ENCODE peak calls at places on chromosomes 7 and 10, in four cellular contexts. T, S, J and H are unnamed samples.

GRCh38 chr10:18651324-18652007 is at the start of gene NSUN6:
- DNase-seq in T (peak; percentile 85), S (peak; percentile 93), J (peak; percentile 93), H (peak; percentile 91)

GRCh38 chr10:16816142-16816541 is 1.1 kb downstream of the RSU1 start:
- DNase-seq in T (no peak), S (no peak), J (no peak), H (peak; percentile 12)

GRCh38 chr10:49347342-49347741 is 48.4 kb downstream of the C10orf71 start:
- DNase-seq in T (no peak), S (no peak), J (no peak), H (no peak)

GRCh38 chr10:97140284-97140846 is 45.4 kb downstream of the SLIT1 start:
- DNase-seq in T (no peak), S (no peak), J (no peak), H (peak; percentile 11)

GRCh38 chr7:93622036-93622714 is 47.7 kb upstream of the CALCR start:
- DNase-seq in T (peak; percentile 8), S (peak; percentile 35), J (no peak), H (peak; percentile 81)

GRCh38 chr7:57202274-57202673 is 70.0 kb upstream of the ZNF479 start:
- DNase-seq in T (no peak), S (no peak), J (no peak), H (no peak)

GRCh38 chr10:6070647-6071046 is 8.5 kb upstream of the IL2RA start:
- DNase-seq in T (no peak), S (no peak), J (no peak), H (no peak)

GRCh38 chr10:110432814-110433565 is 64.7 kb upstream of the DUSP5 start:
- DNase-seq in T (no peak), S (no peak), J (no peak), H (no peak)

GRCh38 chr10:125148021-125148439 is 12.3 kb downstream of the CTBP2 start:
- DNase-seq in T (no peak), S (peak; percentile 23), J (no peak), H (no peak)

GRCh38 chr10:4260483-4260882 is 475.5 kb upstream of the KLF6 start:
- DNase-seq in T (peak; percentile 82), S (no peak), J (no peak), H (no peak)

GRCh38 chr10:102642553-102643345 is 1.5 kb upstream of the TRIM8 start:
- DNase-seq in T (peak; percentile 56), S (no peak), J (peak; percentile 63), H (no peak)

GRCh38 chr7:39603931-39604330 is 19.4 kb upstream of the RALA start:
- DNase-seq in T (no peak), S (no peak), J (no peak), H (no peak)

GRCh38 chr7:116164552-116164951 is 45.8 kb upstream of the TES start:
- DNase-seq in T (peak; percentile 68), S (no peak), J (no peak), H (no peak)

GRCh38 chr10:10872035-10872673 is 145.5 kb upstream of the CELF2 start:
- DNase-seq in T (peak; percentile 96), S (no peak), J (no peak), H (peak; percentile 96)

GRCh38 chr10:62584726-62585125 is 210.6 kb downstream of the ZNF365 start:
- DNase-seq in T (peak; percentile 73), S (no peak), J (no peak), H (no peak)

GRCh38 chr7:27482219-27482618 is 180.5 kb downstream of the HIBADH start:
- DNase-seq in T (no peak), S (no peak), J (no peak), H (peak; percentile 16)

GRCh38 chr7:16712916-16713315 is 40.6 kb upstream of the TSPAN13 start:
- DNase-seq in T (peak; percentile 67), S (no peak), J (no peak), H (no peak)

GRCh38 chr7:99027841-99028240 is 116.1 kb downstream of the SMURF1 start:
- DNase-seq in T (no peak), S (no peak), J (no peak), H (no peak)

GRCh38 chr10:530717-531116 is 158.8 kb downstream of the DIP2C start:
- DNase-seq in T (no peak), S (no peak), J (no peak), H (no peak)

GRCh38 chr10:99598781-99599481 is 21.3 kb downstream of the SLC25A28 start:
- DNase-seq in T (no peak), S (no peak), J (no peak), H (peak; percentile 75)

GRCh38 chr7:107404740-107405537 is 64.9 kb upstream of the GPR22 start:
- DNase-seq in T (no peak), S (no peak), J (no peak), H (peak; percentile 90)

GRCh38 chr7:16526742-16527540 is at the start of gene LRRC72:
- DNase-seq in T (no peak), S (no peak), J (no peak), H (no peak)

GRCh38 chr7:3464900-3465622 is 164.0 kb downstream of the SDK1 start:
- DNase-seq in T (no peak), S (no peak), J (no peak), H (no peak)

GRCh38 chr10:14555806-14556205 is 218.9 kb downstream of the FAM107B start:
- DNase-seq in T (no peak), S (peak; percentile 54), J (no peak), H (peak; percentile 57)

GRCh38 chr7:1569016-1569415 is 816 bp downstream of the PSMG3 start:
- DNase-seq in T (peak; percentile 41), S (no peak), J (no peak), H (no peak)

GRCh38 chr7:35714862-35715261 is 19.9 kb upstream of the HERPUD2 start:
- DNase-seq in T (no peak), S (no peak), J (no peak), H (peak; percentile 50)

GRCh38 chr7:107035446-107035845 is 9.1 kb upstream of the PRKAR2B start:
- DNase-seq in T (peak; percentile 95), S (no peak), J (no peak), H (peak; percentile 15)

GRCh38 chr7:46369933-46370654 is 449.0 kb upstream of the IGFBP3 start:
- DNase-seq in T (peak; percentile 91), S (no peak), J (no peak), H (no peak)

GRCh38 chr10:74078037-74078436 is 72.6 kb downstream of the AP3M1 start:
- DNase-seq in T (peak; percentile 66), S (no peak), J (no peak), H (no peak)

GRCh38 chr7:44189286-44189992 is at the start of gene GCK:
- DNase-seq in T (no peak), S (no peak), J (no peak), H (peak; percentile 50)

GRCh38 chr10:71258446-71259145 is 46.2 kb downstream of the UNC5B start:
- DNase-seq in T (no peak), S (no peak), J (no peak), H (no peak)

GRCh38 chr10:71256661-71257030 is 44.3 kb downstream of the UNC5B start:
- DNase-seq in T (no peak), S (no peak), J (no peak), H (no peak)

GRCh38 chr10:71257292-71257997 is 45.1 kb downstream of the UNC5B start:
- DNase-seq in T (no peak), S (no peak), J (no peak), H (no peak)

GRCh38 chr10:71259282-71259681 is 46.9 kb downstream of the UNC5B start:
- DNase-seq in T (no peak), S (no peak), J (no peak), H (no peak)

DNA sequence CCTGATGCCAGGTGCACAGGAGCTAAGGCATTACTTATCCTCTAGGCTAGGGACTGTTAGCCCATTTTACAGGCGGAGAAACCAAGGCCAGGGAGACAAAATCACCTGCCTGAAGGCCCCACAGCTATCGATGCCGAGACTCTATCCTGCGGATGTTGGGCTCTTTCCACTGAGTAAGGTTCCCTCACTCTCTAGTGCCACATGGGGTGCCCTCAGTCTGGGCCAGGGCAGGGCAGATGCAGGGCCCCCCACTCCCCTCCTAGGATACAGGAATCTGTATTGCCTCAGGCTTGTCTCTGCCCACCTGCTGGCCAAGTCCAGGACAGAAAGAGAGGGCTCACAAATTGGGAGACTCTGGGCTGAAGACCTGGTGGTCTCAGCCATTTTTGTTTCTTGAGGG is 45.7 kb downstream of the UNC5B start:
- DNase-seq in T (no peak), S (no peak), J (no peak), H (no peak)
- H3K4me1 ChIP-seq in T (peaks cover 27% of the 10 kb centered on the region), S (peaks cover 12% of the 10 kb centered on the region), J (peaks cover 49% of the 10 kb centered on the region), H (peaks cover 17% of the 10 kb centered on the region)

GRCh38 chr10:32038777-32039176 is 17.4 kb downstream of the KIF5B start:
- DNase-seq in T (peak; percentile 11), S (no peak), J (no peak), H (peak; percentile 73)

GRCh38 chr10:32041290-32042028 is 14.8 kb downstream of the KIF5B start:
- DNase-seq in T (no peak), S (no peak), J (no peak), H (no peak)

GRCh38 chr10:32035038-32035437 is 21.2 kb downstream of the KIF5B start:
- DNase-seq in T (no peak), S (no peak), J (no peak), H (no peak)

GRCh38 chr10:32036922-32037321 is 19.3 kb downstream of the KIF5B start:
- DNase-seq in T (no peak), S (no peak), J (no peak), H (no peak)

DNA sequence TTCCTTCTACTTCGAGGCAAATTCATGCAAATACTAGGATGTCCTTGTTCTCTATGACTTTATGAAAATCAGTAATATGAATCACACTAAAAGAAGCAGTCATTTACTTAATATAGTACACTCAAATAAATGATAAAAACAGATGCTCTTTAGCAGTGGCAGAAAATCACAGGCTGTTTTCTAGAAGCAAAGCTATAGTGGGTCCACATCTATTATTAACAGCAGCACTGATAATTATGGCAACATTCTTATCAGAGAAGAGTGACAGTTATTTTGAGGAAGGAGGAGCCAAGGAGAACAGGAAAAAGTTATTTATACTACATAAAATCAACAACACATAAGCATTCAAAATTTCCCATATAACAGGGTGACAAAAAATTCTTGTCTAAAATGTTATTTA is 16.5 kb downstream of the KIF5B start:
- DNase-seq in T (no peak), S (no peak), J (no peak), H (no peak)
- H3K4me2 ChIP-seq in T (no peak overlapping the region), S (no peak overlapping the region), J (no peak overlapping the region), H (no peak overlapping the region)

GRCh38 chr7:131233193-131233592 is 94.5 kb upstream of the MKLN1 start:
- DNase-seq in T (no peak), S (no peak), J (no peak), H (no peak)
- H4K5ac ChIP-seq in T (no peak overlapping the region), S (no peak overlapping the region), J (no peak overlapping the region), H (no peak overlapping the region)

GRCh38 chr7:114937422-114937821 is 15.5 kb downstream of the MDFIC start:
- DNase-seq in T (no peak), S (no peak), J (no peak), H (no peak)

GRCh38 chr7:114942443-114943175 is 20.7 kb downstream of the MDFIC start:
- DNase-seq in T (no peak), S (no peak), J (no peak), H (no peak)

GRCh38 chr7:114941692-114942091 is 19.8 kb downstream of the MDFIC start:
- DNase-seq in T (no peak), S (no peak), J (no peak), H (no peak)

GRCh38 chr7:114939484-114940097 is 17.7 kb downstream of the MDFIC start:
- DNase-seq in T (no peak), S (no peak), J (no peak), H (no peak)

DNA sequence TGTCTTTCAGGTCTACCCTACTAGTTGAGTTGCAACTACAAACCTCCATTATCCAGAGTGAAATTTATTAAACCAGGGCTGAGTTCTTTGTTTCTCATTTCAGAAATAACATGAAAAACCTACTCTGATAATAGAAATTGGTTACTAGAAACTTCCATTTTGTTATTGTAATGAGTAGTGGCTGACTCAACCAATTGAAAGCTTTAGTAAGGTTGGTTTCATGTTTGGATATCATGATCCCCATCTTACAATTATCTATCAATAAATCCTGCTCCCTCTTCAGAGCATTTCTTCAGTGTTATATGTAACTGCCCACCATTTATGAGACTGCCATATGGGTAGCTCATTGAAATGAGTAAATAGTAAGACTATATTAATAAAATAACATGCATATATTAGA is 16.9 kb downstream of the MDFIC start:
- DNase-seq in T (no peak), S (no peak), J (no peak), H (no peak)
- H3K4me1 ChIP-seq in T (peaks cover 3% of the 10 kb centered on the region), S (no peaks in the 10 kb centered on the region), J (no peaks in the 10 kb centered on the region), H (no peaks in the 10 kb centered on the region)